ENCODE peak calls at places on chromosomes 13 and 19, in ten cellular contexts. F is body of pancreas, C is psoas muscle, U is mesendoderm, D is AG08395, Q is T-helper 9 cell, T is sciatic nerve, B is T follicular helper cell, N is NCI-H2171 treated with DMSO at 0.1 percent for 48 hours, X is EH. Y is an unnamed sample.

GRCh38 chr13:34025746-34026145 is 207.8 kb downstream of the RFC3 start:
- DNase-seq in F (no peak), C (no peak), U (no peak), D (peak; percentile 57), Q (no peak), T (no peak), B (no peak), N (no peak), X (peak; percentile 93), Y (no peak)

GRCh38 chr13:80654638-80655249 is 313.8 kb upstream of the SPRY2 start:
- DNase-seq in F (peak; percentile 40), C (no peak), U (no peak), D (no peak), Q (no peak), T (no peak), B (no peak), N (peak; percentile 9), X (no peak), Y (no peak)

GRCh38 chr19:28285917-28286316 is 927.0 kb downstream of the UQCRFS1 start:
- DNase-seq in F (no peak), C (no peak), U (no peak), D (no peak), Q (no peak), T (no peak), B (no peak), N (no peak), X (no peak), Y (no peak)

GRCh38 chr13:76164290-76164689 is 528.2 kb downstream of the LMO7 start:
- DNase-seq in F (no peak), C (no peak), U (no peak), D (no peak), Q (no peak), T (no peak), B (no peak), N (peak; percentile 87), X (peak; percentile 4), Y (no peak)

GRCh38 chr19:18789883-18790565 is 1.1 kb downstream of the COMP start:
- DNase-seq in F (peak; percentile 41), C (peak; percentile 64), U (peak; percentile 58), D (peak; percentile 76), Q (no peak), T (no peak), B (no peak), N (no peak), X (peak; percentile 41), Y (no peak)

GRCh38 chr19:30202060-30202600 is 170.1 kb upstream of the ZNF536 start:
- DNase-seq in F (no peak), C (no peak), U (no peak), D (no peak), Q (no peak), T (no peak), B (no peak), N (no peak), X (no peak), Y (no peak)

GRCh38 chr13:40172149-40172591 is 494.3 kb downstream of the FOXO1 start:
- DNase-seq in F (no peak), C (no peak), U (peak; percentile 67), D (no peak), Q (no peak), T (no peak), B (no peak), N (peak; percentile 21), X (no peak), Y (no peak)

GRCh38 chr19:16527971-16528521 is 14.2 kb downstream of the CHERP start:
- DNase-seq in F (peak; percentile 46), C (no peak), U (peak; percentile 55), D (no peak), Q (peak; percentile 30), T (no peak), B (peak; percentile 28), N (no peak), X (peak; percentile 19), Y (peak; percentile 26)

GRCh38 chr19:36771275-36772231 is 1.1 kb downstream of the ZNF850 start:
- DNase-seq in F (peak; percentile 66), C (peak; percentile 54), U (peak; percentile 95), D (peak; percentile 46), Q (no peak), T (peak; percentile 75), B (no peak), N (no peak), X (peak; percentile 77), Y (no peak)

GRCh38 chr19:45885556-45886426 is at the start of gene IRF2BP1:
- DNase-seq in F (peak; percentile 94), C (peak; percentile 91), U (peak; percentile 96), D (peak; percentile 91), Q (peak; percentile 83), T (peak; percentile 94), B (peak; percentile 87), N (peak; percentile 89), X (peak; percentile 93), Y (peak; percentile 92)

GRCh38 chr13:21175656-21176194 is 627 bp downstream of the SKA3 start:
- DNase-seq in F (no peak), C (no peak), U (peak; percentile 16), D (no peak), Q (no peak), T (no peak), B (no peak), N (no peak), X (no peak), Y (no peak)

GRCh38 chr19:17889609-17890214 is 18.0 kb downstream of the SLC5A5 start:
- DNase-seq in F (peak; percentile 47), C (no peak), U (peak; percentile 74), D (peak; percentile 77), Q (no peak), T (no peak), B (no peak), N (no peak), X (peak; percentile 68), Y (no peak)

GRCh38 chr13:49441846-49442245 is 2.0 kb downstream of the CAB39L start:
- DNase-seq in F (no peak), C (no peak), U (no peak), D (no peak), Q (no peak), T (no peak), B (no peak), N (no peak), X (peak; percentile 58), Y (no peak)